ENCODE peak calls at places on chromosome 7, in six cellular contexts. One of them, this sample, is unnamed.

GRCh38 chr7:4681922-4682620 is at the start of gene FOXK1:
- DNase-seq in mesendoderm: peak; percentile 66
- DNase-seq in OCI-LY7: peak; percentile 86
- DNase-seq in AG04450: no peak
- DNase-seq in spleen: peak; percentile 95
- DNase-seq in AG10803: peak; percentile 67
- DNase-seq in this sample: peak; percentile 74

GRCh38 chr7:7014827-7015610 is 167.3 kb upstream of the C1GALT1 start:
- DNase-seq in spleen: no peak
- DNase-seq in mesendoderm: no peak
- DNase-seq in OCI-LY7: no peak
- DNase-seq in AG04450: no peak
- DNase-seq in AG10803: no peak
- DNase-seq in this sample: no peak

GRCh38 chr7:40638872-40639271 is 504.1 kb downstream of the SUGCT start:
- DNase-seq in OCI-LY7: no peak
- DNase-seq in AG04450: no peak
- DNase-seq in spleen: no peak
- DNase-seq in AG10803: peak; percentile 1
- DNase-seq in mesendoderm: no peak
- DNase-seq in this sample: no peak

GRCh38 chr7:18437086-18437485 is 58.5 kb upstream of the HDAC9 start:
- DNase-seq in OCI-LY7: no peak
- DNase-seq in mesendoderm: no peak
- DNase-seq in AG04450: peak; percentile 41
- DNase-seq in AG10803: no peak
- DNase-seq in spleen: no peak
- DNase-seq in this sample: no peak

GRCh38 chr7:91239171-91239604 is 25.0 kb upstream of the FZD1 start:
- DNase-seq in AG10803: peak; percentile 86
- DNase-seq in mesendoderm: no peak
- DNase-seq in OCI-LY7: no peak
- DNase-seq in spleen: no peak
- DNase-seq in AG04450: peak; percentile 30
- DNase-seq in this sample: peak; percentile 91

GRCh38 chr7:117781707-117782106 is 91.5 kb downstream of the CTTNBP2 start:
- DNase-seq in mesendoderm: peak; percentile 75
- DNase-seq in OCI-LY7: no peak
- DNase-seq in spleen: no peak
- DNase-seq in AG04450: no peak
- DNase-seq in AG10803: no peak
- DNase-seq in this sample: no peak

GRCh38 chr7:128912281-128912680 is 1.8 kb upstream of the KCP start:
- DNase-seq in mesendoderm: no peak
- DNase-seq in spleen: peak; percentile 38
- DNase-seq in OCI-LY7: no peak
- DNase-seq in AG04450: no peak
- DNase-seq in AG10803: no peak
- DNase-seq in this sample: no peak

GRCh38 chr7:127780489-127780888 is 128.5 kb downstream of the SND1 start:
- DNase-seq in mesendoderm: no peak
- DNase-seq in spleen: no peak
- DNase-seq in AG10803: no peak
- DNase-seq in OCI-LY7: no peak
- DNase-seq in AG04450: no peak
- DNase-seq in this sample: no peak

GRCh38 chr7:65239707-65240352 is 133.8 kb upstream of the ZNF92 start:
- DNase-seq in OCI-LY7: no peak
- DNase-seq in AG04450: no peak
- DNase-seq in mesendoderm: peak; percentile 67
- DNase-seq in AG10803: no peak
- DNase-seq in spleen: no peak
- DNase-seq in this sample: peak; percentile 4

GRCh38 chr7:33807779-33808482 is 97.4 kb upstream of the BMPER start:
- DNase-seq in AG04450: no peak
- DNase-seq in spleen: no peak
- DNase-seq in OCI-LY7: peak; percentile 10
- DNase-seq in AG10803: peak; percentile 85
- DNase-seq in mesendoderm: peak; percentile 85
- DNase-seq in this sample: peak; percentile 81

GRCh38 chr7:36507868-36508440 is 118.3 kb downstream of the ANLN start:
- DNase-seq in mesendoderm: no peak
- DNase-seq in spleen: no peak
- DNase-seq in AG04450: no peak
- DNase-seq in OCI-LY7: no peak
- DNase-seq in AG10803: no peak
- DNase-seq in this sample: no peak

GRCh38 chr7:17359610-17360009 is 61.2 kb downstream of the AHR start:
- DNase-seq in OCI-LY7: no peak
- DNase-seq in AG04450: no peak
- DNase-seq in mesendoderm: no peak
- DNase-seq in spleen: no peak
- DNase-seq in AG10803: no peak
- DNase-seq in this sample: no peak

GRCh38 chr7:134372858-134373257 is 56.1 kb upstream of the SLC35B4 start:
- DNase-seq in spleen: no peak
- DNase-seq in mesendoderm: no peak
- DNase-seq in OCI-LY7: no peak
- DNase-seq in AG04450: no peak
- DNase-seq in AG10803: no peak
- DNase-seq in this sample: no peak

GRCh38 chr7:148318092-148318756 is 272.3 kb upstream of the C7orf33 start:
- DNase-seq in mesendoderm: peak; percentile 98
- DNase-seq in spleen: no peak
- DNase-seq in AG10803: no peak
- DNase-seq in OCI-LY7: no peak
- DNase-seq in AG04450: no peak
- DNase-seq in this sample: no peak

GRCh38 chr7:143390098-143390772 is 9.1 kb downstream of the ZYX start:
- DNase-seq in OCI-LY7: no peak
- DNase-seq in AG04450: no peak
- DNase-seq in spleen: no peak
- DNase-seq in mesendoderm: no peak
- DNase-seq in AG10803: no peak
- DNase-seq in this sample: no peak

GRCh38 chr7:149500201-149500600 is 2.6 kb upstream of the ZNF746 start:
- DNase-seq in OCI-LY7: no peak
- DNase-seq in AG04450: no peak
- DNase-seq in AG10803: no peak
- DNase-seq in spleen: no peak
- DNase-seq in mesendoderm: no peak
- DNase-seq in this sample: no peak

GRCh38 chr7:120353171-120353570 is 80.2 kb downstream of the KCND2 start:
- DNase-seq in OCI-LY7: no peak
- DNase-seq in mesendoderm: no peak
- DNase-seq in spleen: no peak
- DNase-seq in AG04450: no peak
- DNase-seq in AG10803: no peak
- DNase-seq in this sample: no peak

GRCh38 chr7:70419816-70420215 is 712.1 kb upstream of the GALNT17 start:
- DNase-seq in AG10803: no peak
- DNase-seq in OCI-LY7: no peak
- DNase-seq in mesendoderm: peak; percentile 19
- DNase-seq in spleen: no peak
- DNase-seq in AG04450: no peak
- DNase-seq in this sample: no peak

GRCh38 chr7:97419898-97420297 is 302.4 kb downstream of the SDHAF3 start:
- DNase-seq in AG10803: no peak
- DNase-seq in OCI-LY7: no peak
- DNase-seq in mesendoderm: no peak
- DNase-seq in AG04450: no peak
- DNase-seq in spleen: no peak
- DNase-seq in this sample: no peak

GRCh38 chr7:25014735-25015134 is 34.8 kb upstream of the OSBPL3 start:
- DNase-seq in AG04450: peak; percentile 82
- DNase-seq in AG10803: peak; percentile 95
- DNase-seq in spleen: no peak
- DNase-seq in mesendoderm: no peak
- DNase-seq in OCI-LY7: no peak
- DNase-seq in this sample: peak; percentile 87

GRCh38 chr7:28409716-28410627 is 2.3 kb upstream of the CREB5 start:
- DNase-seq in AG10803: peak; percentile 38
- DNase-seq in spleen: peak; percentile 76
- DNase-seq in AG04450: no peak
- DNase-seq in OCI-LY7: no peak
- DNase-seq in mesendoderm: peak; percentile 73
- DNase-seq in this sample: peak; percentile 49

GRCh38 chr7:26291251-26291650 is 411 bp upstream of the SNX10 start:
- DNase-seq in OCI-LY7: no peak
- DNase-seq in mesendoderm: no peak
- DNase-seq in AG04450: no peak
- DNase-seq in AG10803: no peak
- DNase-seq in spleen: no peak
- DNase-seq in this sample: no peak
- H3K4me3 ChIP-seq in OCI-LY7: peak overlapping the region; percentile 99
- H3K4me3 ChIP-seq in mesendoderm: no peak overlapping the region
- H3K4me3 ChIP-seq in AG04450: no peak overlapping the region
- H3K4me3 ChIP-seq in AG10803: no peak overlapping the region
- H3K4me3 ChIP-seq in spleen: peak overlapping the region; percentile 66
- H3K4me3 ChIP-seq in this sample: peak overlapping the region; percentile 32

GRCh38 chr7:63927261-63927660 is 71.4 kb upstream of the ZNF722 start:
- DNase-seq in mesendoderm: no peak
- DNase-seq in AG10803: no peak
- DNase-seq in OCI-LY7: no peak
- DNase-seq in AG04450: no peak
- DNase-seq in spleen: peak; percentile 78
- DNase-seq in this sample: no peak

GRCh38 chr7:63931057-63931600 is 67.5 kb upstream of the ZNF722 start:
- DNase-seq in AG04450: no peak
- DNase-seq in spleen: peak; percentile 68
- DNase-seq in mesendoderm: no peak
- DNase-seq in OCI-LY7: no peak
- DNase-seq in AG10803: no peak
- DNase-seq in this sample: no peak

GRCh38 chr7:63925626-63926460 is 72.8 kb upstream of the ZNF722 start:
- DNase-seq in AG10803: peak; percentile 20
- DNase-seq in OCI-LY7: no peak
- DNase-seq in AG04450: no peak
- DNase-seq in spleen: peak; percentile 96
- DNase-seq in mesendoderm: no peak
- DNase-seq in this sample: peak; percentile 16

GRCh38 chr7:63925262-63925625 is 73.4 kb upstream of the ZNF722 start:
- DNase-seq in OCI-LY7: no peak
- DNase-seq in AG04450: no peak
- DNase-seq in mesendoderm: no peak
- DNase-seq in spleen: peak; percentile 85
- DNase-seq in AG10803: no peak
- DNase-seq in this sample: no peak
- H3K4me3 ChIP-seq in OCI-LY7: no peak overlapping the region
- H3K4me3 ChIP-seq in AG04450: no peak overlapping the region
- H3K4me3 ChIP-seq in mesendoderm: no peak overlapping the region
- H3K4me3 ChIP-seq in spleen: peak overlapping the region; percentile 58
- H3K4me3 ChIP-seq in AG10803: peak overlapping the region; percentile 10
- H3K4me3 ChIP-seq in this sample: no peak overlapping the region

GRCh38 chr7:78777844-78778243 is 675.6 kb downstream of the MAGI2 start:
- DNase-seq in AG04450: no peak
- DNase-seq in spleen: no peak
- DNase-seq in AG10803: no peak
- DNase-seq in mesendoderm: no peak
- DNase-seq in OCI-LY7: no peak
- DNase-seq in this sample: no peak
- H3K4me3 ChIP-seq in AG04450: no peak overlapping the region
- H3K4me3 ChIP-seq in spleen: no peak overlapping the region
- H3K4me3 ChIP-seq in AG10803: no peak overlapping the region
- H3K4me3 ChIP-seq in mesendoderm: no peak overlapping the region
- H3K4me3 ChIP-seq in OCI-LY7: no peak overlapping the region
- H3K4me3 ChIP-seq in this sample: no peak overlapping the region

DNA sequence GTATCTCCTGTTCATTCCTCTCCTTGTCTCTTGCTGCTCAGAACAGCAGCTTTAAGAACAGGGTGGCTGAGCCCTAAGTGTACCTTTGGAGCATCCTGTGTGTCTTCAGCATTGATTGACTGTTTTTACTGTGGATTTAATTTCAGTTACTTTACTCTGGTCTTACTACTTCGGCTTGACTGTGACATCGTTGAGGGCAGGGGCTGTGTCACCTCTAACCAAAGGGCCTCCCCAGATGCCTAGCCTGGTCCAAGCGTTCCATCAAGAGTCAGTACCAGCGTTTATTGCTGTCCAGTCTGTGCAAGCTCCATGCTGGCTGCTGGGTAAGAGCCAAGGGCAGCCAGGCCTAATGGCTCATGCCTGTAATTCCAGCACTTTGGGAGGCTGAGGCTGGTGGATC is 32.4 kb downstream of the CCM2 start:
- DNase-seq in AG04450: no peak
- DNase-seq in spleen: no peak
- DNase-seq in mesendoderm: no peak
- DNase-seq in OCI-LY7: no peak
- DNase-seq in AG10803: no peak
- DNase-seq in this sample: no peak
- H3K4me3 ChIP-seq in AG04450: no peak overlapping the region
- H3K4me3 ChIP-seq in spleen: no peak overlapping the region
- H3K4me3 ChIP-seq in mesendoderm: no peak overlapping the region
- H3K4me3 ChIP-seq in OCI-LY7: no peak overlapping the region
- H3K4me3 ChIP-seq in AG10803: no peak overlapping the region
- H3K4me3 ChIP-seq in this sample: no peak overlapping the region

GRCh38 chr7:68967598-68967997 is 630.7 kb upstream of the AUTS2 start:
- DNase-seq in spleen: no peak
- DNase-seq in AG10803: no peak
- DNase-seq in AG04450: no peak
- DNase-seq in mesendoderm: no peak
- DNase-seq in OCI-LY7: no peak
- DNase-seq in this sample: no peak

GRCh38 chr7:68964060-68964459 is 634.2 kb upstream of the AUTS2 start:
- DNase-seq in AG10803: peak; percentile 73
- DNase-seq in OCI-LY7: no peak
- DNase-seq in spleen: no peak
- DNase-seq in AG04450: no peak
- DNase-seq in mesendoderm: no peak
- DNase-seq in this sample: peak; percentile 60

GRCh38 chr7:68958571-68958970 is 639.7 kb upstream of the AUTS2 start:
- DNase-seq in spleen: no peak
- DNase-seq in OCI-LY7: no peak
- DNase-seq in AG10803: no peak
- DNase-seq in mesendoderm: no peak
- DNase-seq in AG04450: no peak
- DNase-seq in this sample: no peak

GRCh38 chr7:68963547-68963946 is 634.7 kb upstream of the AUTS2 start:
- DNase-seq in AG10803: peak; percentile 95
- DNase-seq in spleen: no peak
- DNase-seq in OCI-LY7: no peak
- DNase-seq in mesendoderm: peak; percentile 90
- DNase-seq in AG04450: no peak
- DNase-seq in this sample: peak; percentile 66
- H3K4me3 ChIP-seq in AG10803: no peak overlapping the region
- H3K4me3 ChIP-seq in spleen: no peak overlapping the region
- H3K4me3 ChIP-seq in OCI-LY7: no peak overlapping the region
- H3K4me3 ChIP-seq in mesendoderm: no peak overlapping the region
- H3K4me3 ChIP-seq in AG04450: no peak overlapping the region
- H3K4me3 ChIP-seq in this sample: no peak overlapping the region

This sample was measured in fibroblast of pulmonary artery.